ENCODE peak calls at places on chromosome 3, in six cellular contexts. R, D, C, Y, F and N are unnamed samples.
A peak's percentile ranks its signal among the peaks of the same experiment; 100 is the strongest.

GRCh38 chr3:38117163-38117716 is 19.7 kb downstream of the ACAA1 start:
- DNase-seq in C (no peak), Y (no peak), F (no peak), D (no peak), R (no peak), N (no peak)

GRCh38 chr3:42655331-42655888 is 1.9 kb downstream of the ZBTB47 start:
- DNase-seq in D (no peak), R (no peak), F (no peak), C (no peak), Y (no peak), N (no peak)

GRCh38 chr3:151559736-151560135 is 98.9 kb upstream of the IGSF10 start:
- DNase-seq in F (no peak), R (no peak), C (no peak), Y (no peak), D (no peak), N (no peak)

GRCh38 chr3:40309925-40310635 is 573 bp downstream of the EIF1B start:
- DNase-seq in R (peak; percentile 62), F (peak; percentile 5), D (peak; percentile 17), C (peak; percentile 28), Y (no peak), N (no peak)

GRCh38 chr3:50347187-50347813 is 1.8 kb upstream of the ZMYND10 start:
- DNase-seq in Y (no peak), F (peak; percentile 62), D (peak; percentile 70), R (peak; percentile 59), C (no peak), N (peak; percentile 55)

GRCh38 chr3:157132936-157133335 is 27.0 kb downstream of the CCNL1 start:
- DNase-seq in D (no peak), C (no peak), F (no peak), Y (no peak), R (no peak), N (no peak)

GRCh38 chr3:52062499-52062898 is 6.1 kb upstream of the DUSP7 start:
- DNase-seq in Y (peak; percentile 8), D (no peak), F (peak; percentile 70), C (no peak), R (no peak), N (no peak)

GRCh38 chr3:45095916-45096526 is 50.2 kb downstream of the CDCP1 start:
- DNase-seq in C (no peak), D (no peak), Y (no peak), R (no peak), F (no peak), N (no peak)

GRCh38 chr3:176663376-176663775 is 533.9 kb downstream of the TBL1XR1 start:
- DNase-seq in D (no peak), F (no peak), C (no peak), Y (no peak), R (no peak), N (no peak)

GRCh38 chr3:58585994-58586393 is 8.8 kb upstream of the FAM107A start:
- DNase-seq in C (no peak), F (no peak), Y (no peak), R (no peak), D (no peak), N (no peak)

GRCh38 chr3:67011414-67012131 is 13.5 kb downstream of the KBTBD8 start:
- DNase-seq in D (no peak), F (no peak), Y (no peak), R (no peak), C (no peak), N (no peak)

GRCh38 chr3:124966557-124967480 is 32.3 kb upstream of the MUC13 start:
- DNase-seq in C (no peak), D (no peak), Y (no peak), R (no peak), F (no peak), N (no peak)

GRCh38 chr3:49238274-49239127 is 38.5 kb downstream of the C3orf62 start:
- DNase-seq in R (no peak), C (no peak), D (no peak), Y (no peak), F (no peak), N (no peak)

GRCh38 chr3:17442332-17443049 is 299.9 kb downstream of the TBC1D5 start:
- DNase-seq in C (no peak), D (no peak), F (no peak), Y (no peak), R (no peak), N (no peak)

GRCh38 chr3:42780892-42781700 is 8.0 kb upstream of the CCDC13 start:
- DNase-seq in R (no peak), F (peak; percentile 64), D (peak; percentile 51), C (peak; percentile 26), Y (no peak), N (no peak)

GRCh38 chr3:158770254-158771017 is 31.4 kb upstream of the MFSD1 start:
- DNase-seq in D (peak; percentile 33), F (peak; percentile 23), Y (no peak), R (no peak), C (no peak), N (no peak)

GRCh38 chr3:136856665-136857064 is 5.3 kb upstream of the NCK1 start:
- DNase-seq in Y (no peak), R (no peak), D (no peak), F (no peak), C (no peak), N (no peak)

GRCh38 chr3:178795349-178795748 is 259.1 kb downstream of the KCNMB2 start:
- DNase-seq in D (no peak), R (no peak), Y (no peak), C (no peak), F (no peak), N (no peak)